ENCODE peak calls at places on chromosome 22, in six cellular contexts. C is sigmoid colon, M is mesothelial cell of epicardium, J is A549, U is Peyer's patch, L is AG10803. I is an unnamed sample.

GRCh38 chr22:44741929-44742328 is 10.4 kb upstream of the ARHGAP8 start:
- DNase-seq in L (no peak), J (no peak), U (no peak), M (no peak), C (no peak), I (no peak)

GRCh38 chr22:32353840-32354239 is 3.8 kb upstream of the RFPL3 start:
- DNase-seq in L (no peak), J (no peak), U (no peak), C (no peak), M (no peak), I (no peak)

GRCh38 chr22:24178502-24179440 is 2.5 kb upstream of the SUSD2 start:
- DNase-seq in C (no peak), L (no peak), U (no peak), J (no peak), M (no peak), I (no peak)

GRCh38 chr22:25366876-25367466 is 147.5 kb downstream of the CRYBB2 start:
- DNase-seq in J (no peak), C (no peak), U (no peak), L (no peak), M (no peak), I (no peak)

GRCh38 chr22:27420186-27420816 is 381.3 kb downstream of the MN1 start:
- DNase-seq in L (peak; percentile 43), J (no peak), M (no peak), U (no peak), C (no peak), I (no peak)

GRCh38 chr22:29569011-29569678 is 11.8 kb downstream of the NIPSNAP1 start:
- DNase-seq in U (no peak), C (no peak), M (no peak), J (no peak), L (no peak), I (no peak)

GRCh38 chr22:29208879-29209623 is 3.4 kb downstream of the EMID1 start:
- DNase-seq in C (no peak), L (no peak), M (no peak), J (no peak), U (no peak), I (no peak)

GRCh38 chr22:33986167-33986771 is 66.0 kb upstream of the LARGE1 start:
- DNase-seq in C (no peak), U (no peak), J (no peak), L (no peak), M (no peak), I (no peak)

GRCh38 chr22:39574779-39575551 is 4.4 kb downstream of the CACNA1I start:
- DNase-seq in C (no peak), M (no peak), J (peak; percentile 54), U (no peak), L (peak; percentile 63), I (peak; percentile 84)

GRCh38 chr22:23230348-23231068 is 50.2 kb downstream of the BCR start:
- DNase-seq in U (no peak), L (no peak), J (no peak), M (no peak), C (no peak), I (no peak)

GRCh38 chr22:36323855-36324331 is 63.9 kb downstream of the MYH9 start:
- DNase-seq in M (no peak), U (no peak), C (no peak), J (no peak), L (peak; percentile 69), I (no peak)

GRCh38 chr22:24333301-24333700 is 62.7 kb downstream of the SPECC1L start:
- DNase-seq in C (no peak), U (no peak), L (peak; percentile 73), M (no peak), J (no peak), I (peak; percentile 2)

GRCh38 chr22:24429411-24430365 is 2.3 kb downstream of the ADORA2A start:
- DNase-seq in L (no peak), U (no peak), M (no peak), C (peak; percentile 86), J (no peak), I (no peak)

GRCh38 chr22:36117053-36117554 is 43.5 kb downstream of the APOL3 start:
- DNase-seq in J (no peak), C (peak; percentile 46), M (no peak), U (no peak), L (no peak), I (no peak)

GRCh38 chr22:37057796-37058510 is 6.4 kb downstream of the KCTD17 start:
- DNase-seq in L (no peak), C (no peak), J (no peak), U (no peak), M (no peak), I (no peak)

GRCh38 chr22:47299211-47299878 is 536.9 kb downstream of the TBC1D22A start:
- DNase-seq in M (peak; percentile 21), J (no peak), U (no peak), L (no peak), C (no peak), I (no peak)

GRCh38 chr22:35419756-35420155 is 19.8 kb downstream of the MCM5 start:
- DNase-seq in L (no peak), J (no peak), M (no peak), U (no peak), C (no peak), I (no peak)

GRCh38 chr22:25449781-25450317 is 114.6 kb upstream of the GRK3 start:
- DNase-seq in J (no peak), L (peak; percentile 21), C (no peak), U (no peak), M (no peak), I (no peak)

GRCh38 chr22:47152236-47152635 is 389.8 kb downstream of the TBC1D22A start:
- DNase-seq in M (no peak), U (no peak), L (no peak), J (no peak), C (no peak), I (no peak)

GRCh38 chr22:45552580-45553332 is 50.1 kb downstream of the FBLN1 start:
- DNase-seq in L (peak; percentile 98), U (no peak), M (no peak), C (peak; percentile 82), J (no peak), I (no peak)

GRCh38 chr22:30361916-30362631 is 5.3 kb downstream of the CCDC157 start:
- DNase-seq in M (no peak), L (no peak), C (no peak), U (no peak), J (no peak), I (no peak)

DNA sequence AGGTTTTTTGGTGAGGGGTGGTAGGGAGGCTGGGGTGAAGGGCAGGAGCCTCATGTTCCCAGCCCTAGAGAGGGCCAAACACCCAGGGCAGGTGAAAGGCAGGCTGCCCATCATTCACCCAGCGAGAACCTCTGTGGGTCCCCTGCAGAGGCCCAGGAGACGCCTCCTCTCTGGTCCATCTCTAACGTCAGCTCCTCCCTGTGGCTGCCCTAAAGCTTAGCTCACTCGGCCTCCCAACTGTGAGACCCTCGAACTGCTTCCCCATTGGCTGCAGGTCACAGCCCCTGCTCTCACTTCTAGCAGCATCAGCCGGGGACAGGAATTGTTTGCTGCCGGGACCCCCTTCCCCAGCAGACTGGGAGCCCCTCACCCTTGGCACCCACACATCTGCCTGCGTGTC is 615 bp upstream of the NFAM1 start:
- DNase-seq in J (no peak), L (no peak), U (no peak), C (no peak), M (no peak), I (no peak)
- TF ChIP-seq CTCF in J (no peak), L (no peak), U (no peak), C (no peak), M (no peak), I (no peak)

DNA sequence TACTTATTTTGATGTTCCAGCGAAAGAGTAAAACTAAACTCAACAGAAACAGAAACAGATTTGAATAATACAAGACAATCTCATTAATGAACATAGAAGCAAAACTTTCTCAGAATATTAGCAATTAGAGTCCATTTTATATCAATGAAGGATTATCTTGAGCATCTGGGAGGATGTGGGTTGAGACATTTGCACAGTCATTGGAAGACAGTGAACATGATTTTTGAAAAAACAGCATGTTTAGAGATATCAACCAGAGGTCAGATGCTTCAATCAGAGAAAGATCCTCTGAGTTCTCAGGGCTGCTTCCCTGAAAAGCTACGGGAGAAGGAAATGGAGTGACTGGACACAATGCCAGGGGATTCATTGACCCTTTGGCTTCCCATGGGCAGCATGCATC is 35.9 kb upstream of the VPREB1 start:
- DNase-seq in U (no peak), L (no peak), M (no peak), C (no peak), J (no peak), I (no peak)
- TF ChIP-seq CTCF in U (no peak), L (no peak), M (no peak), C (no peak), J (no peak), I (no peak)

GRCh38 chr22:50190182-50190951 is 4.7 kb downstream of the TRABD start:
- DNase-seq in U (peak; percentile 95), J (peak; percentile 74), C (peak; percentile 87), L (peak; percentile 49), M (peak; percentile 70), I (peak; percentile 62)
- TF ChIP-seq CTCF in U (no peak), J (peak; percentile 36), C (no peak), L (peak; percentile 45), M (peak; percentile 16), I (peak; percentile 47)

GRCh38 chr22:48531108-48531507 is 1296.6 kb downstream of the BRD1 start:
- DNase-seq in L (no peak), C (no peak), U (no peak), J (no peak), M (no peak), I (no peak)
- TF ChIP-seq CTCF in L (no peak), C (no peak), U (no peak), J (no peak), M (no peak), I (no peak)

GRCh38 chr22:21641795-21642583 is at the start of gene SDF2L1:
- DNase-seq in U (peak; percentile 99), M (peak; percentile 96), C (peak; percentile 99), J (peak; percentile 97), L (peak; percentile 98), I (peak; percentile 97)
- TF ChIP-seq CTCF in U (peak; percentile 36), M (peak; percentile 39), C (no peak), J (no peak), L (no peak), I (no peak)

DNA sequence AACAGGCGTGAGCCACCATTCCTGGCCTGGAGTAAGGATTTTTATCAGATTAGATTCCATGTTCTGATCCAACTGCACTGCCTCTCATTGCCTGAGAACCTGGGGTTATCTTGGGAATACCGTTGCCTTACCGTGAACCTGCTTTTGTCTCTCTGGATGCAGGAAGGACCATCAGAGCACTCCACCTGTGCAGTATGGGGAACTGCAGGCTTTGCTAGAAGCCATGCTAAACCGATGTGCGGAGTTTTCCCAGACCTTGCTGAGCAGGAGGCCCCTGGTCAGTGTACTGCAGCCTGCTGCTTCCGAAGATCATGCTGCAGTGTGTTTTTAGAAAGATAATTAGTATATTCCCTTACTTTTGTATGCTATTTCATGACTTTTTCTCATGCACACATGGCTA is 43.6 kb downstream of the MEI1 start:
- DNase-seq in L (no peak), U (no peak), J (no peak), M (no peak), C (no peak), I (no peak)
- TF ChIP-seq CTCF in L (no peak), U (no peak), J (no peak), M (no peak), C (no peak), I (no peak)

GRCh38 chr22:17113600-17113999 is 7.6 kb downstream of the TMEM121B start:
- DNase-seq in J (no peak), C (peak; percentile 49), L (no peak), U (no peak), M (no peak), I (no peak)
- TF ChIP-seq CTCF in J (no peak), C (no peak), L (no peak), U (no peak), M (no peak), I (no peak)

I was measured in RWPE1.